ENCODE peak calls at places on chromosomes 16 and 17, in six cellular contexts. Z, I, M, V, X and R are unnamed samples.
A peak's percentile ranks its signal among the peaks of the same experiment; 100 is the strongest.

GRCh38 chr17:35804658-35805192 is 4.6 kb upstream of the TAF15 start:
- DNase-seq in Z (peak; percentile 73), M (peak; percentile 61), I (no peak), X (peak; percentile 82), V (peak; percentile 63), R (peak; percentile 86)

GRCh38 chr16:87487361-87487924 is 5.4 kb downstream of the ZCCHC14 start:
- DNase-seq in V (no peak), Z (no peak), I (no peak), X (no peak), M (peak; percentile 28), R (peak; percentile 69)

GRCh38 chr16:27690604-27691003 is 140.7 kb downstream of the KATNIP start:
- DNase-seq in Z (peak; percentile 76), I (no peak), X (peak; percentile 48), V (no peak), M (peak; percentile 16), R (peak; percentile 14)

GRCh38 chr17:19741832-19742457 is 6.2 kb downstream of the ALDH3A1 start:
- DNase-seq in Z (no peak), M (no peak), X (no peak), I (no peak), V (no peak), R (no peak)

GRCh38 chr16:2483160-2483559 is 8.2 kb downstream of the TBC1D24 start:
- DNase-seq in X (no peak), Z (no peak), V (no peak), I (no peak), M (no peak), R (peak; percentile 31)

GRCh38 chr16:66959645-66960177 is 1.4 kb upstream of the CES3 start:
- DNase-seq in M (no peak), V (no peak), Z (no peak), I (no peak), X (no peak), R (peak; percentile 58)

GRCh38 chr17:30104575-30105339 is 11.9 kb upstream of the NSRP1 start:
- DNase-seq in X (peak; percentile 11), M (peak; percentile 83), I (peak; percentile 51), V (peak; percentile 84), Z (peak; percentile 88), R (peak; percentile 99)

GRCh38 chr16:15949210-15950166 is at the start of gene ABCC1:
- DNase-seq in X (peak; percentile 59), M (peak; percentile 82), V (peak; percentile 88), Z (peak; percentile 17), I (peak; percentile 51), R (no peak)

GRCh38 chr17:82972836-82973372 is 106.5 kb upstream of the METRNL start:
- DNase-seq in X (no peak), M (no peak), V (peak; percentile 52), I (no peak), Z (no peak), R (no peak)

GRCh38 chr16:89880477-89881367 is 7.3 kb downstream of the TCF25 start:
- DNase-seq in I (no peak), Z (no peak), V (no peak), X (no peak), M (no peak), R (no peak)

GRCh38 chr17:38914741-38915638 is 10.4 kb upstream of the LASP1NB start:
- DNase-seq in V (peak; percentile 46), M (no peak), I (no peak), X (no peak), Z (no peak), R (no peak)

GRCh38 chr16:1311212-1311737 is 1.8 kb downstream of the UBE2I start:
- DNase-seq in V (no peak), Z (no peak), I (no peak), X (no peak), M (no peak), R (no peak)

GRCh38 chr17:48113201-48113676 is 5.7 kb downstream of the SNX11 start:
- DNase-seq in I (peak; percentile 13), Z (no peak), X (no peak), M (peak; percentile 73), V (peak; percentile 71), R (peak; percentile 98)

GRCh38 chr17:32720671-32721070 is 156.3 kb downstream of the MYO1D start:
- DNase-seq in I (no peak), M (no peak), V (no peak), X (no peak), Z (no peak), R (no peak)